ENCODE peak calls at places on chromosomes 16 and 17, in eight cellular contexts. P is Kasumi-1; E is sciatic nerve; D is D721Med; G is pancreas; Z is stimulated activated CD4-positive, alpha-beta T cell treated with anti-CD3 and anti-CD28 coated beads, Interleukin-1b, Interleukin-23, amount 100 ng/mL, for 24 hours; A is HT-29; W is caudate nucleus. N is an unnamed sample.
A peak's percentile ranks its signal among the peaks of the same experiment; 100 is the strongest.

GRCh38 chr17:73126716-73127473 is 34.4 kb upstream of the SLC39A11 start:
- DNase-seq in G (no peak), E (no peak), D (no peak), Z (no peak), A (no peak), P (no peak), W (no peak), N (no peak)

GRCh38 chr16:84349852-84350565 is 18.3 kb upstream of the ATP2C2 start:
- DNase-seq in P (no peak), Z (no peak), G (no peak), E (no peak), D (no peak), W (no peak), A (peak; percentile 72), N (no peak)

GRCh38 chr17:31433091-31433790 is 41.8 kb downstream of the RAB11FIP4 start:
- DNase-seq in A (no peak), W (no peak), Z (no peak), D (no peak), P (peak; percentile 89), G (no peak), E (no peak), N (no peak)

GRCh38 chr16:2009302-2009711 is 314 bp downstream of the ZNF598 start:
- DNase-seq in A (no peak), P (no peak), E (peak; percentile 68), G (peak; percentile 25), W (no peak), Z (no peak), D (no peak), N (no peak)

GRCh38 chr16:87598431-87598830 is 3.9 kb upstream of the JPH3 start:
- DNase-seq in A (no peak), W (no peak), Z (no peak), G (no peak), D (no peak), P (no peak), E (no peak), N (no peak)

GRCh38 chr16:31301708-31302400 is 42.1 kb downstream of the ITGAM start:
- DNase-seq in P (peak; percentile 89), D (no peak), Z (no peak), E (no peak), G (no peak), W (no peak), A (no peak), N (peak; percentile 98)

GRCh38 chr17:16552637-16553045 is 16.4 kb downstream of the ZNF287 start:
- DNase-seq in Z (no peak), D (no peak), P (no peak), W (no peak), G (no peak), A (no peak), E (no peak), N (no peak)

GRCh38 chr17:46097497-46097896 is 95.7 kb downstream of the KANSL1 start:
- DNase-seq in Z (no peak), G (no peak), D (no peak), A (no peak), P (no peak), W (no peak), E (no peak), N (no peak)

GRCh38 chr16:80948886-80949502 is 57.7 kb downstream of the CMC2 start:
- DNase-seq in A (peak; percentile 43), G (no peak), E (no peak), Z (no peak), P (no peak), D (no peak), W (peak; percentile 4), N (no peak)

GRCh38 chr17:66620528-66620927 is 214.4 kb upstream of the CACNG5 start:
- DNase-seq in D (no peak), P (no peak), A (no peak), G (no peak), Z (no peak), E (no peak), W (no peak), N (no peak)

N was measured in MV-4-11.